ENCODE peak calls at places on chromosome 4, in five cellular contexts. One of them, this sample, is unnamed.

GRCh38 chr4:31442236-31442635 is 722.1 kb downstream of the PCDH7 start:
- DNase-seq in mammary epithelial cell: no peak
- DNase-seq in SK-N-SH: no peak
- DNase-seq in astrocyte: no peak
- DNase-seq in HCT116: no peak
- DNase-seq in this sample: no peak

GRCh38 chr4:42768125-42768748 is 111.3 kb upstream of the ATP8A1 start:
- DNase-seq in HCT116: no peak
- DNase-seq in SK-N-SH: no peak
- DNase-seq in mammary epithelial cell: no peak
- DNase-seq in astrocyte: no peak
- DNase-seq in this sample: no peak

GRCh38 chr4:121189811-121190210 is 25.7 kb upstream of the TNIP3 start:
- DNase-seq in mammary epithelial cell: no peak
- DNase-seq in SK-N-SH: no peak
- DNase-seq in astrocyte: no peak
- DNase-seq in HCT116: no peak
- DNase-seq in this sample: no peak

GRCh38 chr4:134885436-134885835 is 683.8 kb upstream of the PABPC4L start:
- DNase-seq in astrocyte: no peak
- DNase-seq in mammary epithelial cell: no peak
- DNase-seq in SK-N-SH: no peak
- DNase-seq in HCT116: no peak
- DNase-seq in this sample: no peak

GRCh38 chr4:89538171-89538570 is 230.6 kb upstream of the GPRIN3 start:
- DNase-seq in astrocyte: no peak
- DNase-seq in SK-N-SH: no peak
- DNase-seq in mammary epithelial cell: no peak
- DNase-seq in HCT116: no peak
- DNase-seq in this sample: no peak

GRCh38 chr4:76060506-76060905 is 14.0 kb upstream of the ART3 start:
- DNase-seq in astrocyte: no peak
- DNase-seq in SK-N-SH: no peak
- DNase-seq in HCT116: no peak
- DNase-seq in mammary epithelial cell: no peak
- DNase-seq in this sample: no peak

GRCh38 chr4:130675262-130675661 is 1579.3 kb downstream of the C4orf33 start:
- DNase-seq in astrocyte: no peak
- DNase-seq in HCT116: no peak
- DNase-seq in mammary epithelial cell: no peak
- DNase-seq in SK-N-SH: peak
- DNase-seq in this sample: no peak

GRCh38 chr4:122997463-122998101 is 75.2 kb upstream of the NUDT6 start:
- DNase-seq in mammary epithelial cell: peak
- DNase-seq in HCT116: no peak
- DNase-seq in astrocyte: peak
- DNase-seq in SK-N-SH: no peak
- DNase-seq in this sample: no peak

GRCh38 chr4:2341261-2341841 is 77.1 kb downstream of the ZFYVE28 start:
- DNase-seq in SK-N-SH: no peak
- DNase-seq in astrocyte: no peak
- DNase-seq in mammary epithelial cell: no peak
- DNase-seq in HCT116: no peak
- DNase-seq in this sample: no peak

GRCh38 chr4:123613586-123614344 is 217.2 kb downstream of the SPRY1 start:
- DNase-seq in mammary epithelial cell: no peak
- DNase-seq in HCT116: no peak
- DNase-seq in astrocyte: no peak
- DNase-seq in SK-N-SH: no peak
- DNase-seq in this sample: no peak

GRCh38 chr4:1019726-1020470 is 8.5 kb downstream of the FGFRL1 start:
- DNase-seq in mammary epithelial cell: no peak
- DNase-seq in SK-N-SH: no peak
- DNase-seq in astrocyte: no peak
- DNase-seq in HCT116: no peak
- DNase-seq in this sample: no peak

GRCh38 chr4:147599764-147600163 is 17.4 kb upstream of the TMEM184C start:
- DNase-seq in astrocyte: peak
- DNase-seq in mammary epithelial cell: no peak
- DNase-seq in HCT116: no peak
- DNase-seq in SK-N-SH: no peak
- DNase-seq in this sample: peak

GRCh38 chr4:79514637-79515320 is 106.8 kb upstream of the GK2 start:
- DNase-seq in HCT116: no peak
- DNase-seq in astrocyte: peak
- DNase-seq in mammary epithelial cell: no peak
- DNase-seq in SK-N-SH: no peak
- DNase-seq in this sample: no peak

GRCh38 chr4:41644288-41644914 is 104.1 kb downstream of the PHOX2B start:
- DNase-seq in SK-N-SH: peak
- DNase-seq in HCT116: no peak
- DNase-seq in astrocyte: peak
- DNase-seq in mammary epithelial cell: no peak
- DNase-seq in this sample: peak

GRCh38 chr4:84606645-84607044 is 23.7 kb downstream of the CDS1 start:
- DNase-seq in mammary epithelial cell: peak
- DNase-seq in HCT116: no peak
- DNase-seq in SK-N-SH: no peak
- DNase-seq in astrocyte: no peak
- DNase-seq in this sample: no peak

GRCh38 chr4:121564840-121565375 is 131.9 kb downstream of the ANXA5 start:
- DNase-seq in astrocyte: peak
- DNase-seq in mammary epithelial cell: no peak
- DNase-seq in HCT116: no peak
- DNase-seq in SK-N-SH: no peak
- DNase-seq in this sample: peak

GRCh38 chr4:122539861-122540465 is 80.9 kb downstream of the IL21 start:
- DNase-seq in astrocyte: peak
- DNase-seq in SK-N-SH: no peak
- DNase-seq in HCT116: no peak
- DNase-seq in mammary epithelial cell: peak
- DNase-seq in this sample: peak

GRCh38 chr4:109945056-109945455 is 32.4 kb downstream of the EGF start:
- DNase-seq in HCT116: no peak
- DNase-seq in SK-N-SH: no peak
- DNase-seq in astrocyte: no peak
- DNase-seq in mammary epithelial cell: peak
- DNase-seq in this sample: no peak

GRCh38 chr4:42729505-42730237 is 72.8 kb upstream of the ATP8A1 start:
- DNase-seq in mammary epithelial cell: no peak
- DNase-seq in HCT116: no peak
- DNase-seq in SK-N-SH: no peak
- DNase-seq in astrocyte: no peak
- DNase-seq in this sample: no peak

DNA sequence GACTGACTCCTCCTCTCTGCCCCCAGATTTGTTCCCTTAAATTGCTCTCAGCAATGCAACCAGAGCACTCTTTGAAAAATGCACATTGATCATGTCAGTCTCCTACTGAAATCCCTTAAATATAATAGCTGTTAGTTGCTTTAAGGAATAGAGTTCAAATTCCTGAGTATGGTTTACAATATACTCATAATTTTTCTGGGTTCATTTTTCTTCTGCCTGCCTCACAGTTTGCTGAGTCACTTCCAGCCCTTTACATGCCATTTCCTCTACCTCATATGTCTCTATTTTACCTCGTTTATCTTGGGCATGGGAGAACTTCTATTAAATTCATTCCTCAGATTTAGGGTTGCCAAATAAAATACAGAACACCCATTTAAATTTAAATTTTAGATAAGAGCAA is 582.8 kb upstream of the AADAT start:
- DNase-seq in mammary epithelial cell: peak
- DNase-seq in HCT116: no peak
- DNase-seq in astrocyte: peak
- DNase-seq in SK-N-SH: no peak
- DNase-seq in this sample: peak
- H2AFZ ChIP-seq in mammary epithelial cell: peak
- H2AFZ ChIP-seq in HCT116: peak
- H2AFZ ChIP-seq in astrocyte: peak
- H2AFZ ChIP-seq in SK-N-SH: peak
- H2AFZ ChIP-seq in this sample: no peak

DNA sequence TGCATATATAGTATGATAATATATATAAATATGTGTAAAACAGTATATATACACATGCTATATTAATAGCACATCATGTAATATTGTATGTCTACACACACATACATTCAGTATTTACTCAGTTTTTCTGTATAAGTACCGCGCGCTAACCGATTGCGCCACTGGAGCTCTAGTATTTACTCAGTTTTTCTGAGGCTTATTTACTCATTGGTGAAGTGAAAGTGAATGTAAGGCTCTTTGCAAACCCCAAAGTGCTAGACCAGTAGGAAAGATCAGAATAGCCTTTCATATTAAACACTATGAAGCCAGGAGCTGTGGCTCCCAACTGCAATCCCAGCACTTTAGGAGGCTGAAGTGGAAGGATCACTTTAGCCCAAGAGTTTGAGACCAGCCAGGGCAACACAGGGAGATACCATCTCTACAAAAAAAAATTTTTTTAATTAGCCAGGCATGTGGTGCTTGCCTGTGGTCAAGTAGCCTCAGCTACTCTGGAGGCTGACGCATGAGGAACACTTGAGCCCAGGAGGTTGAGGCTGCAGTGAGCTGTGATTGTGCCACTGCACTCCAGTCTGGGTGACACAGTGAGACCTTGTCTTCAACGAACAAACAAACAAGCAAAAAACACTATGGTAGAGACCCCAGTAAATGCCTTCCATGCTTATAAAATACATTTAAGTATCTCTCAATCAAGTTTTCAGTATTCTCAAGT is 125.8 kb downstream of the KIT start:
- DNase-seq in SK-N-SH: no peak
- DNase-seq in HCT116: no peak
- DNase-seq in mammary epithelial cell: no peak
- DNase-seq in astrocyte: no peak
- DNase-seq in this sample: no peak
- H3K9ac ChIP-seq in SK-N-SH: no peak
- H3K9ac ChIP-seq in HCT116: no peak
- H3K9ac ChIP-seq in mammary epithelial cell: no peak
- H3K9ac ChIP-seq in astrocyte: no peak
- H3K9ac ChIP-seq in this sample: no peak

DNA sequence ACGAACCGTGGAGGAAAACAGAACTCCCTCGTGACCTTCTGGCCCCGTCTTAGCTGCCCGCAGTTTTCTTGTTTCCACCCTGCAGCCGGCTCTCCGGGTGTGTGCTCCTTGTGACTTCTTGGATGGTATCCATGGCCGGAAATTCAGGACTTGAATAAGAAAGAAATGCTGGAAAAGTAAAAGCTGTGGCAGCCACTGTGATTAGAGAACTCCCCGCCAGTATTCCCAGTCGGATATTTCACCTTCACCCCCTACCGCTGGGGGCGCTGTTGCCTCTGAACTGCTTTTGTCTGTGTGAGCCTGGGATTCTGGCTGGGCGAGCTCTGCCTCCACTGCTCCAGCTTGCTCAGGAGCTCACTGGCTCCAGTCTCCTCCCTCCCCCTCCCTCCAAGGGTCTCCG is 41.5 kb upstream of the CYP4V2 start:
- DNase-seq in astrocyte: no peak
- DNase-seq in HCT116: no peak
- DNase-seq in mammary epithelial cell: no peak
- DNase-seq in SK-N-SH: no peak
- DNase-seq in this sample: peak
- TF ChIP-seq CTCF in astrocyte: no peak
- TF ChIP-seq CTCF in HCT116: no peak
- TF ChIP-seq CTCF in mammary epithelial cell: peak
- TF ChIP-seq CTCF in SK-N-SH: peak
- TF ChIP-seq CTCF in this sample: peak

DNA sequence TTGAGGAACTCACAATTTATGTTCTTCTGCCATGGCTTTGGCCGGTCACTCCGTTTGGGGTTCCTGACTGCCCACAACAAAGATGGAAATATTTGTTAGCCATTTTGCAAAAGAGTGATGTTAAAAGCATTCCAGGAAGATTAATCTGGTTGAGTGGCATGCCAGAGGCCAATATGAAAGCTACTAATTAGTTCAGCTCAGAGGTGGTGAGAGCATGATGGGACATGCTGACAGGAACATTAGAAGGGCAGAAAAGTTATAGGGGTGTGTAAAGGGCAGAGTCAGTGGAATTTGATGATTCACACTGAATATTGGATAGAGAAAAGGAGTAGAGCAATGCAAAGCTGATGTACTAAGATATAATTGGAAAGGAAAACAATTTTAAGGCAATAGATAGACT is 94.4 kb downstream of the TLL1 start:
- DNase-seq in SK-N-SH: no peak
- DNase-seq in astrocyte: no peak
- DNase-seq in mammary epithelial cell: peak
- DNase-seq in HCT116: no peak
- DNase-seq in this sample: no peak
- H2AFZ ChIP-seq in SK-N-SH: no peak
- H2AFZ ChIP-seq in astrocyte: no peak
- H2AFZ ChIP-seq in mammary epithelial cell: no peak
- H2AFZ ChIP-seq in HCT116: no peak
- H2AFZ ChIP-seq in this sample: no peak

GRCh38 chr4:185229021-185229818 is 19.8 kb downstream of the SNX25 start:
- DNase-seq in mammary epithelial cell: no peak
- DNase-seq in astrocyte: no peak
- DNase-seq in SK-N-SH: no peak
- DNase-seq in HCT116: no peak
- DNase-seq in this sample: no peak
- H3K9ac ChIP-seq in mammary epithelial cell: no peak
- H3K9ac ChIP-seq in astrocyte: no peak
- H3K9ac ChIP-seq in SK-N-SH: no peak
- H3K9ac ChIP-seq in HCT116: no peak
- H3K9ac ChIP-seq in this sample: no peak

GRCh38 chr4:19786616-19787015 is 465.1 kb upstream of the SLIT2 start:
- DNase-seq in mammary epithelial cell: no peak
- DNase-seq in astrocyte: no peak
- DNase-seq in HCT116: no peak
- DNase-seq in SK-N-SH: no peak
- DNase-seq in this sample: no peak

DNA sequence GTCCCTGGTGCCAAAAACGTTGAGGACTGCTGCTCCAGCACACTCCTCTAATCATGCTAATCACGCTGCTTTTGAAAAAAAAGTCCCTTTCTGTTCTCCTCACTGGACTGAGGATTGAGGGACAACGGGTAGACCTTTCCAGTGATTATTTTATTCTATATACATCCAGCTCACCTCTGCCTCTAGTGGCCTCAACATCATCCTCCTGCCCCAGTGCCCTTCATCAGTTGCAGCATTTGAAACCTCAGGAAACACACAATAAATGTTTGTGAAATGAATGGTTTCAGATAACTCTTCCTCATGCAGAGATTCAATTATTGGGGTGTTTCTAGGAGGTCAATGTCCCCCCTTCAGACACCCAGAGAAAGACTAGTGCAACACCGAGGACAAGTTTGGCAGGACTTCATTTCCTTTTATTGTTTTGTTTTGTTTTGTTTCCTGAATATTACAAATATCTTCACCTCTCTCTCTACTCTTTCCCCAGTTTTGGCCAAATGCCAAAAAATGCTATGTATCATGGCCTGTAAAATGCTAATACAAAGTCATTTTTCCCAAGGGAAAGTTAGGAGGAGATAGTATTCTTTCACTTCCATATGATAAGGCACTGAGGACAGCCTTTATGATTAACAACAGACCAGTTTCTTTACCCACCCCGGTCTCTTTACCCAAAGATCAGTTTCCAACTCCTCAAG is 460.1 kb upstream of the SLIT2 start:
- DNase-seq in HCT116: no peak
- DNase-seq in astrocyte: no peak
- DNase-seq in SK-N-SH: no peak
- DNase-seq in mammary epithelial cell: no peak
- DNase-seq in this sample: no peak
- TF ChIP-seq CTCF in HCT116: peak
- TF ChIP-seq CTCF in astrocyte: peak
- TF ChIP-seq CTCF in SK-N-SH: peak
- TF ChIP-seq CTCF in mammary epithelial cell: peak
- TF ChIP-seq CTCF in this sample: no peak

GRCh38 chr4:157992038-157992706 is 180.7 kb downstream of the GASK1B start:
- DNase-seq in HCT116: peak
- DNase-seq in astrocyte: peak
- DNase-seq in SK-N-SH: peak
- DNase-seq in mammary epithelial cell: peak
- DNase-seq in this sample: peak
- H2AFZ ChIP-seq in HCT116: peak
- H2AFZ ChIP-seq in astrocyte: peak
- H2AFZ ChIP-seq in SK-N-SH: peak
- H2AFZ ChIP-seq in mammary epithelial cell: peak
- H2AFZ ChIP-seq in this sample: peak

This sample was measured in fibroblast of lung.